ENCODE peak calls at places on chromosomes 13 and 19, in five cellular contexts. One of them, this sample, is unnamed. For H3K4me1, the result is how much of the 10 kb centered on the place peaks cover.

GRCh38 chr13:100035936-100036335 is 53.0 kb upstream of the PCCA start:
- DNase-seq in fibroblast of lung: no peak
- DNase-seq in esophagus muscularis mucosa: no peak
- DNase-seq in psoas muscle: no peak
- DNase-seq in GM23338: no peak
- DNase-seq in this sample: no peak

GRCh38 chr19:18156841-18157464 is 4.0 kb downstream of the PIK3R2 start:
- DNase-seq in GM23338: no peak
- DNase-seq in psoas muscle: peak
- DNase-seq in fibroblast of lung: peak
- DNase-seq in esophagus muscularis mucosa: no peak
- DNase-seq in this sample: peak

GRCh38 chr13:80814541-80814940 is 473.6 kb upstream of the SPRY2 start:
- DNase-seq in psoas muscle: no peak
- DNase-seq in fibroblast of lung: peak
- DNase-seq in esophagus muscularis mucosa: no peak
- DNase-seq in GM23338: no peak
- DNase-seq in this sample: no peak

GRCh38 chr19:38020331-38020730 is 113.3 kb downstream of the SIPA1L3 start:
- DNase-seq in GM23338: no peak
- DNase-seq in esophagus muscularis mucosa: no peak
- DNase-seq in fibroblast of lung: no peak
- DNase-seq in psoas muscle: no peak
- DNase-seq in this sample: no peak

GRCh38 chr19:20423381-20424207 is 142.0 kb downstream of the ZNF737 start:
- DNase-seq in fibroblast of lung: peak
- DNase-seq in esophagus muscularis mucosa: no peak
- DNase-seq in GM23338: peak
- DNase-seq in psoas muscle: peak
- DNase-seq in this sample: peak

GRCh38 chr13:99046851-99047250 is 69.0 kb upstream of the DOCK9 start:
- DNase-seq in psoas muscle: no peak
- DNase-seq in esophagus muscularis mucosa: no peak
- DNase-seq in GM23338: no peak
- DNase-seq in fibroblast of lung: peak
- DNase-seq in this sample: no peak

GRCh38 chr13:42926555-42926954 is 65.5 kb downstream of the EPSTI1 start:
- DNase-seq in fibroblast of lung: no peak
- DNase-seq in GM23338: no peak
- DNase-seq in psoas muscle: no peak
- DNase-seq in esophagus muscularis mucosa: no peak
- DNase-seq in this sample: no peak

GRCh38 chr13:73174521-73175010 is 115.8 kb downstream of the KLF5 start:
- DNase-seq in fibroblast of lung: no peak
- DNase-seq in GM23338: no peak
- DNase-seq in esophagus muscularis mucosa: no peak
- DNase-seq in psoas muscle: no peak
- DNase-seq in this sample: no peak

GRCh38 chr19:14530005-14530348 is 583 bp downstream of the TECR start:
- DNase-seq in fibroblast of lung: no peak
- DNase-seq in GM23338: peak
- DNase-seq in psoas muscle: no peak
- DNase-seq in esophagus muscularis mucosa: no peak
- DNase-seq in this sample: no peak

GRCh38 chr13:48402325-48402962 is 10.5 kb downstream of the LPAR6 start:
- DNase-seq in esophagus muscularis mucosa: no peak
- DNase-seq in fibroblast of lung: no peak
- DNase-seq in GM23338: no peak
- DNase-seq in psoas muscle: no peak
- DNase-seq in this sample: no peak

GRCh38 chr13:113620036-113620435 is 35.5 kb downstream of the TFDP1 start:
- DNase-seq in esophagus muscularis mucosa: no peak
- DNase-seq in GM23338: no peak
- DNase-seq in fibroblast of lung: no peak
- DNase-seq in psoas muscle: no peak
- DNase-seq in this sample: no peak

GRCh38 chr13:113616281-113616906 is 31.8 kb downstream of the TFDP1 start:
- DNase-seq in fibroblast of lung: no peak
- DNase-seq in esophagus muscularis mucosa: no peak
- DNase-seq in psoas muscle: no peak
- DNase-seq in GM23338: no peak
- DNase-seq in this sample: peak

GRCh38 chr13:113613789-113614379 is 29.3 kb downstream of the TFDP1 start:
- DNase-seq in fibroblast of lung: no peak
- DNase-seq in psoas muscle: no peak
- DNase-seq in esophagus muscularis mucosa: no peak
- DNase-seq in GM23338: no peak
- DNase-seq in this sample: no peak

GRCh38 chr13:113618455-113618854 is 33.9 kb downstream of the TFDP1 start:
- DNase-seq in GM23338: no peak
- DNase-seq in psoas muscle: no peak
- DNase-seq in fibroblast of lung: no peak
- DNase-seq in esophagus muscularis mucosa: no peak
- DNase-seq in this sample: peak

GRCh38 chr13:113616991-113617749 is 32.6 kb downstream of the TFDP1 start:
- DNase-seq in GM23338: peak
- DNase-seq in esophagus muscularis mucosa: no peak
- DNase-seq in fibroblast of lung: peak
- DNase-seq in psoas muscle: no peak
- DNase-seq in this sample: peak
- H3K27ac ChIP-seq in GM23338: peak
- H3K27ac ChIP-seq in esophagus muscularis mucosa: no peak
- H3K27ac ChIP-seq in fibroblast of lung: no peak
- H3K27ac ChIP-seq in psoas muscle: no peak
- H3K27ac ChIP-seq in this sample: no peak

GRCh38 chr19:17077447-17078028 is 2.0 kb downstream of the MYO9B start:
- DNase-seq in fibroblast of lung: no peak
- DNase-seq in psoas muscle: no peak
- DNase-seq in esophagus muscularis mucosa: no peak
- DNase-seq in GM23338: no peak
- DNase-seq in this sample: no peak

GRCh38 chr19:17076539-17076919 is 952 bp downstream of the MYO9B start:
- DNase-seq in fibroblast of lung: no peak
- DNase-seq in GM23338: peak
- DNase-seq in psoas muscle: no peak
- DNase-seq in esophagus muscularis mucosa: no peak
- DNase-seq in this sample: no peak

GRCh38 chr19:17079710-17080440 is 4.3 kb downstream of the MYO9B start:
- DNase-seq in GM23338: no peak
- DNase-seq in esophagus muscularis mucosa: peak
- DNase-seq in psoas muscle: peak
- DNase-seq in fibroblast of lung: peak
- DNase-seq in this sample: peak

GRCh38 chr19:17078920-17079709 is 3.5 kb downstream of the MYO9B start:
- DNase-seq in GM23338: no peak
- DNase-seq in fibroblast of lung: no peak
- DNase-seq in esophagus muscularis mucosa: no peak
- DNase-seq in psoas muscle: no peak
- DNase-seq in this sample: peak

DNA sequence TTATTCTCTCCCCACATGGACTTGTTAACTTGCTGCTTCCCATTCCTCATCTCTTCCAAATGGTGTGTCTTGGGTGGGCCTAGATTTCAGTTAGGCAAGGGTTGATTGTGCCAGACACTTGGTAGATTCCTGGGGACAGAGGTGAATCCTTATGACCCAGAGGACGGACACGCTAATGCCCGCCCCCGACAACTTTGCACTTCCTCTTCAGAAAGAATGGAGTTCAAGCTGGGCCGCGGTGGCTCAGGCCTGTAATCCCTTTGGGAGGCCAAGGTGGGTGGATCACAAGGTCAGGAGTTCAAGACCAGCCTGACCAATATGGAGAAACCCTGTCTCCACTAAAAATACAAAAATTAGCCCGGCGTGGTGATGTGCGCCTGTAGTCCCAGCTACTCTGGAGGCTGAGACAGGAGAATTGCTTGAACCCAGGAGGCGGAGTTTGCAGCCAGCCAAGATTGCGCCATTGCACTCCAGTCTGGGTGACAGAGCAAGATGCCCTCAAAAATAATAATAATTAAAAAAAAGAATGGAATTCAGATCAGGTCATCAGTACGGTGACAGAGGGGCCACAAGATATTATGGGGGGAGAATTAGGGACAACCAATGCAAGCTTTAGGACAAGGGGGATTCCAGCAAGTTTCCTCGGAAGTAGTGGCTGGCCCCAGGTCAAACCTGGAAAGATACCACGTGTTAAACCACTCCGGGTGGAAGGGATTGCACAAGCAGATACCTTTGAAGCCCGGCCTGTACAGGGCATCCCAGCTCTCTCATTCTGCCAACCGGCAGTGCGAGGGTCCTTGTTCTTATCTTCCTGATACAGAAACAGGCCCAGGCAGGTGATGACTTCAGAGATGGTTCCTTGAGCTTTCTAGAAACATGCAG is 2.7 kb downstream of the MYO9B start:
- DNase-seq in GM23338: no peak
- DNase-seq in esophagus muscularis mucosa: no peak
- DNase-seq in psoas muscle: no peak
- DNase-seq in fibroblast of lung: no peak
- DNase-seq in this sample: no peak
- H3K4me1 ChIP-seq in GM23338: under half
- H3K4me1 ChIP-seq in esophagus muscularis mucosa: half or more
- H3K4me1 ChIP-seq in psoas muscle: under half
- H3K4me1 ChIP-seq in fibroblast of lung: under half
- H3K4me1 ChIP-seq in this sample: under half

GRCh38 chr19:31350693-31351211 is 1.5 kb upstream of the TSHZ3 start:
- DNase-seq in GM23338: peak
- DNase-seq in esophagus muscularis mucosa: no peak
- DNase-seq in psoas muscle: peak
- DNase-seq in fibroblast of lung: peak
- DNase-seq in this sample: peak
- H3K27ac ChIP-seq in GM23338: no peak
- H3K27ac ChIP-seq in esophagus muscularis mucosa: peak
- H3K27ac ChIP-seq in psoas muscle: peak
- H3K27ac ChIP-seq in fibroblast of lung: peak
- H3K27ac ChIP-seq in this sample: no peak

GRCh38 chr19:43623889-43624670 is 4.7 kb upstream of the ZNF428 start:
- DNase-seq in psoas muscle: no peak
- DNase-seq in esophagus muscularis mucosa: no peak
- DNase-seq in fibroblast of lung: no peak
- DNase-seq in GM23338: peak
- DNase-seq in this sample: no peak
- H3K4me1 ChIP-seq in psoas muscle: under half
- H3K4me1 ChIP-seq in esophagus muscularis mucosa: under half
- H3K4me1 ChIP-seq in fibroblast of lung: under half
- H3K4me1 ChIP-seq in GM23338: under half
- H3K4me1 ChIP-seq in this sample: under half

GRCh38 chr19:49880162-49880869 is 2.8 kb downstream of the TBC1D17 start:
- DNase-seq in psoas muscle: no peak
- DNase-seq in esophagus muscularis mucosa: no peak
- DNase-seq in fibroblast of lung: no peak
- DNase-seq in GM23338: no peak
- DNase-seq in this sample: no peak
- H3K27ac ChIP-seq in psoas muscle: no peak
- H3K27ac ChIP-seq in esophagus muscularis mucosa: no peak
- H3K27ac ChIP-seq in fibroblast of lung: no peak
- H3K27ac ChIP-seq in GM23338: no peak
- H3K27ac ChIP-seq in this sample: no peak

GRCh38 chr19:52188822-52189744 is 769 bp upstream of the PPP2R1A start:
- DNase-seq in GM23338: peak
- DNase-seq in esophagus muscularis mucosa: peak
- DNase-seq in fibroblast of lung: no peak
- DNase-seq in psoas muscle: peak
- DNase-seq in this sample: peak

GRCh38 chr19:52191374-52191773 is 1.5 kb downstream of the PPP2R1A start:
- DNase-seq in esophagus muscularis mucosa: no peak
- DNase-seq in psoas muscle: no peak
- DNase-seq in GM23338: no peak
- DNase-seq in fibroblast of lung: no peak
- DNase-seq in this sample: no peak

GRCh38 chr19:52190679-52191293 is 934 bp downstream of the PPP2R1A start:
- DNase-seq in GM23338: peak
- DNase-seq in esophagus muscularis mucosa: no peak
- DNase-seq in fibroblast of lung: peak
- DNase-seq in psoas muscle: peak
- DNase-seq in this sample: peak

GRCh38 chr19:52189745-52190678 is at the start of gene PPP2R1A:
- DNase-seq in psoas muscle: peak
- DNase-seq in fibroblast of lung: peak
- DNase-seq in GM23338: peak
- DNase-seq in esophagus muscularis mucosa: peak
- DNase-seq in this sample: peak

DNA sequence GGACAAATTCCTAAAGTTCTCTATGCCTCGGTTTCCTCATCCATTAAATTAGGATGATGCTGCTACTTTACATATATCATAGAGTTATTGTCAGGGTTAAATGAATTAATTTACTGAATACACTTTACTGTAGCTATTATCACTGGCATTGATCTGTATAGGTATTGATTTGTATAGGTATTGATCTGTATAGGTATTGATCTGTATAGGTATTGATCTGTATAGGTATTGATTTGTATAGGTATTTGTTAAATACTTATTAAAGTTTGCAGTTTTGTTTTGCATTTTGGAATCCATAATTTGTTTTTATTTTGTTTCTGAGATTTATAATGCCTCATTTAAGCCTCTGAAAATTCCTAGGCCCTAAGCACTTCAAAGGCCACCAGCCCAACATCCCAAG is 2.4 kb upstream of the PPP2R1A start:
- DNase-seq in psoas muscle: no peak
- DNase-seq in fibroblast of lung: no peak
- DNase-seq in esophagus muscularis mucosa: no peak
- DNase-seq in GM23338: no peak
- DNase-seq in this sample: no peak
- H3K4me1 ChIP-seq in psoas muscle: under half
- H3K4me1 ChIP-seq in fibroblast of lung: under half
- H3K4me1 ChIP-seq in esophagus muscularis mucosa: under half
- H3K4me1 ChIP-seq in GM23338: under half
- H3K4me1 ChIP-seq in this sample: under half

This sample was measured in aorta.